ENCODE peak calls at places on chromosomes 7 and 10, in five cellular contexts. T is HTR-8/SVneo, J is EH, F is cardiac fibroblast, Z is SW 1271. H is an unnamed sample.

GRCh38 chr10:86756511-86757109 is at the start of gene BMPR1A:
- DNase-seq in T (no peak), J (peak), F (peak), Z (no peak), H (no peak)

GRCh38 chr10:132685121-132685891 is 100.6 kb downstream of the NKX6-2 start:
- DNase-seq in T (peak), J (peak), F (peak), Z (no peak), H (no peak)

GRCh38 chr10:6239213-6239991 is 36.7 kb downstream of the PFKFB3 start:
- DNase-seq in T (peak), J (peak), F (peak), Z (peak), H (no peak)

GRCh38 chr7:70131807-70132565 is 533.7 kb downstream of the AUTS2 start:
- DNase-seq in T (no peak), J (no peak), F (no peak), Z (no peak), H (no peak)

GRCh38 chr7:67823345-67823744 is 826.7 kb downstream of the TYW1 start:
- DNase-seq in T (no peak), J (no peak), F (peak), Z (no peak), H (no peak)

GRCh38 chr7:28433604-28434254 is 21.4 kb downstream of the CREB5 start:
- DNase-seq in T (peak), J (peak), F (peak), Z (no peak), H (no peak)

GRCh38 chr7:75815381-75816046 is 1.9 kb upstream of the CCL24 start:
- DNase-seq in T (no peak), J (peak), F (no peak), Z (no peak), H (no peak)

GRCh38 chr10:24716295-24716694 is 7.4 kb downstream of the ARHGAP21 start:
- DNase-seq in T (no peak), J (no peak), F (no peak), Z (no peak), H (no peak)

GRCh38 chr10:103184615-103185014 is 8.5 kb downstream of the NT5C2 start:
- DNase-seq in T (no peak), J (no peak), F (peak), Z (no peak), H (no peak)

H was measured in naive thymus-derived CD8-positive, alpha-beta T cell.